ENCODE peak calls at places on chromosomes 13 and 19, in eight cellular contexts. V is GM18507; Q is naive thymus-derived CD8-positive, alpha-beta T cell; I is progenitor cell of endocrine pancreas; T is upper lobe of right lung; F is RPMI8226; X is dorsolateral prefrontal cortex; B is HEK293T. A is an unnamed sample.

GRCh38 chr19:18789883-18790565 is 1.1 kb downstream of the COMP start:
- DNase-seq in V (no peak), Q (peak; percentile 37), I (no peak), T (no peak), F (peak; percentile 71), X (no peak), B (peak; percentile 72), A (no peak)

GRCh38 chr13:79404985-79405384 is 1.1 kb downstream of the RBM26 start:
- DNase-seq in V (no peak), Q (no peak), I (no peak), T (no peak), F (peak; percentile 38), X (no peak), B (no peak), A (no peak)

GRCh38 chr19:30662211-30662861 is 290.2 kb downstream of the ZNF536 start:
- DNase-seq in V (no peak), Q (no peak), I (no peak), T (no peak), F (no peak), X (no peak), B (no peak), A (no peak)

GRCh38 chr13:43543331-43543730 is 243.4 kb downstream of the ENOX1 start:
- DNase-seq in V (no peak), Q (no peak), I (no peak), T (no peak), F (no peak), X (no peak), B (no peak), A (no peak)

GRCh38 chr13:96632536-96633320 is 361.5 kb downstream of the OXGR1 start:
- DNase-seq in V (no peak), Q (no peak), I (no peak), T (no peak), F (no peak), X (no peak), B (no peak), A (no peak)

GRCh38 chr13:91946498-91947070 is 548.2 kb downstream of the GPC5 start:
- DNase-seq in V (no peak), Q (no peak), I (no peak), T (no peak), F (peak; percentile 2), X (no peak), B (peak; percentile 74), A (peak; percentile 15)

GRCh38 chr13:114113961-114114360 is 18.5 kb downstream of the RASA3 start:
- DNase-seq in V (no peak), Q (no peak), I (no peak), T (peak; percentile 15), F (no peak), X (no peak), B (no peak), A (no peak)

GRCh38 chr13:101925731-101926130 is 473.3 kb downstream of the ITGBL1 start:
- DNase-seq in V (no peak), Q (no peak), I (no peak), T (no peak), F (no peak), X (no peak), B (no peak), A (no peak)

A was measured in BE2C.